ENCODE peak calls at places on chromosome 21, in six cellular contexts. H, X, Y, V, E and O are unnamed samples.

GRCh38 chr21:39445339-39446269 is at the start of gene LCA5L:
- DNase-seq in H (peak; percentile 92), X (peak; percentile 91), Y (peak; percentile 94), V (peak; percentile 72), E (peak; percentile 91), O (peak; percentile 100)

GRCh38 chr21:45990741-45991605 is 9.4 kb downstream of the COL6A1 start:
- DNase-seq in H (no peak), X (no peak), Y (no peak), V (no peak), E (no peak), O (no peak)

GRCh38 chr21:35840197-35840799 is 220.0 kb downstream of the SETD4 start:
- DNase-seq in H (peak; percentile 86), X (peak; percentile 84), Y (peak; percentile 47), V (no peak), E (peak; percentile 41), O (peak; percentile 43)

GRCh38 chr21:26394341-26394740 is 178.7 kb downstream of the CYYR1 start:
- DNase-seq in H (no peak), X (no peak), Y (no peak), V (no peak), E (no peak), O (no peak)

GRCh38 chr21:34335316-34335715 is 28.5 kb upstream of the KCNE2 start:
- DNase-seq in H (peak; percentile 74), X (no peak), Y (no peak), V (no peak), E (no peak), O (no peak)

GRCh38 chr21:45347712-45348477 is 57.1 kb upstream of the COL18A1 start:
- DNase-seq in H (no peak), X (no peak), Y (no peak), V (no peak), E (no peak), O (no peak)

GRCh38 chr21:33993286-33994231 is 78.0 kb upstream of the ATP5PO start:
- DNase-seq in H (no peak), X (peak; percentile 16), Y (no peak), V (no peak), E (no peak), O (no peak)

GRCh38 chr21:38664315-38664714 is 141.4 kb upstream of the ETS2 start:
- DNase-seq in H (no peak), X (no peak), Y (no peak), V (no peak), E (no peak), O (no peak)

GRCh38 chr21:43733529-43734071 is 14.7 kb downstream of the PDXK start:
- DNase-seq in H (peak; percentile 57), X (no peak), Y (no peak), V (no peak), E (no peak), O (no peak)

GRCh38 chr21:44616591-44616926 is 4.7 kb downstream of the KRTAP10-8 start:
- DNase-seq in H (no peak), X (no peak), Y (no peak), V (no peak), E (no peak), O (no peak)

GRCh38 chr21:33403786-33404571 is 766 bp downstream of the IFNGR2 start:
- DNase-seq in H (peak; percentile 68), X (peak; percentile 36), Y (peak; percentile 37), V (peak; percentile 41), E (peak; percentile 52), O (peak; percentile 71)

GRCh38 chr21:42592156-42592820 is 61.1 kb upstream of the PDE9A start:
- DNase-seq in H (no peak), X (no peak), Y (no peak), V (no peak), E (no peak), O (no peak)

GRCh38 chr21:17455451-17455850 is 57.4 kb upstream of the CXADR start:
- DNase-seq in H (no peak), X (no peak), Y (no peak), V (no peak), E (no peak), O (no peak)

GRCh38 chr21:29145837-29146453 is 15.5 kb downstream of the MAP3K7CL start:
- DNase-seq in H (no peak), X (no peak), Y (no peak), V (no peak), E (no peak), O (no peak)

GRCh38 chr21:14070049-14070893 is 140.5 kb downstream of the LIPI start:
- DNase-seq in H (no peak), X (no peak), Y (no peak), V (no peak), E (no peak), O (no peak)

GRCh38 chr21:38843806-38844479 is 38.2 kb downstream of the ETS2 start:
- DNase-seq in H (peak; percentile 79), X (no peak), Y (no peak), V (no peak), E (no peak), O (no peak)

GRCh38 chr21:16353764-16354163 is 624.0 kb downstream of the USP25 start:
- DNase-seq in H (no peak), X (no peak), Y (no peak), V (no peak), E (no peak), O (no peak)

GRCh38 chr21:42472521-42472920 is 23.5 kb downstream of the RSPH1 start:
- DNase-seq in H (no peak), X (no peak), Y (no peak), V (no peak), E (no peak), O (no peak)

GRCh38 chr21:36773111-36773510 is 74.2 kb downstream of the SIM2 start:
- DNase-seq in H (peak; percentile 62), X (peak; percentile 67), Y (no peak), V (no peak), E (no peak), O (no peak)

GRCh38 chr21:37253991-37254390 is 13.1 kb downstream of the VPS26C start:
- DNase-seq in H (peak; percentile 26), X (no peak), Y (no peak), V (no peak), E (no peak), O (no peak)

GRCh38 chr21:35043549-35043948 is 5.6 kb downstream of the RUNX1 start:
- DNase-seq in H (no peak), X (no peak), Y (no peak), V (no peak), E (no peak), O (no peak)

GRCh38 chr21:28538987-28539622 is 453.6 kb downstream of the LTN1 start:
- DNase-seq in H (peak; percentile 94), X (no peak), Y (no peak), V (no peak), E (no peak), O (no peak)

GRCh38 chr21:43603641-43604504 is 55.4 kb downstream of the HSF2BP start:
- DNase-seq in H (peak; percentile 63), X (no peak), Y (no peak), V (no peak), E (no peak), O (peak; percentile 7)